ENCODE peak calls at places on chromosomes 2 and 18, in nine cellular contexts. I is PC-3; G is right atrium auricular region; L is upper lobe of right lung; E is prostate gland; X is IMR-90; R is psoas muscle; S is adrenal gland; V is CD8-positive, alpha-beta memory T cell. Q is an unnamed sample.

GRCh38 chr2:231337807-231338759 is 57.4 kb upstream of the B3GNT7 start:
- DNase-seq in I (no peak), G (no peak), L (no peak), E (no peak), X (no peak), R (no peak), S (no peak), V (no peak), Q (no peak)

GRCh38 chr18:79529991-79530390 is 134.3 kb downstream of the NFATC1 start:
- DNase-seq in I (no peak), G (no peak), L (peak; percentile 49), E (no peak), X (no peak), R (peak; percentile 41), S (peak; percentile 2), V (no peak), Q (no peak)

GRCh38 chr18:13713455-13714055 is 12.8 kb downstream of the FAM210A start:
- DNase-seq in I (no peak), G (no peak), L (no peak), E (no peak), X (no peak), R (no peak), S (no peak), V (no peak), Q (no peak)

GRCh38 chr2:100929142-100929541 is 72.9 kb upstream of the RPL31 start:
- DNase-seq in I (no peak), G (no peak), L (no peak), E (no peak), X (no peak), R (no peak), S (no peak), V (no peak), Q (no peak)

GRCh38 chr2:45446016-45446415 is 165.1 kb downstream of the SRBD1 start:
- DNase-seq in I (no peak), G (no peak), L (no peak), E (no peak), X (no peak), R (no peak), S (no peak), V (no peak), Q (no peak)

GRCh38 chr2:70772486-70773155 is 4.6 kb upstream of the ADD2 start:
- DNase-seq in I (no peak), G (no peak), L (no peak), E (no peak), X (no peak), R (no peak), S (no peak), V (no peak), Q (no peak)

GRCh38 chr2:85774126-85774978 is 20.6 kb downstream of the ATOH8 start:
- DNase-seq in I (no peak), G (no peak), L (no peak), E (no peak), X (no peak), R (peak; percentile 75), S (no peak), V (no peak), Q (no peak)

GRCh38 chr18:5970032-5970431 is 74.7 kb upstream of the TMEM200C start:
- DNase-seq in I (no peak), G (no peak), L (no peak), E (no peak), X (no peak), R (no peak), S (no peak), V (no peak), Q (peak; percentile 93)

GRCh38 chr2:36960005-36960675 is 6.2 kb downstream of the STRN start:
- DNase-seq in I (no peak), G (no peak), L (no peak), E (no peak), X (no peak), R (no peak), S (no peak), V (no peak), Q (no peak)

GRCh38 chr2:144445196-144445595 is 74.7 kb downstream of the ZEB2 start:
- DNase-seq in I (no peak), G (no peak), L (no peak), E (no peak), X (no peak), R (no peak), S (no peak), V (no peak), Q (no peak)

GRCh38 chr18:56516769-56517168 is 121.6 kb downstream of the TXNL1 start:
- DNase-seq in I (peak; percentile 14), G (no peak), L (no peak), E (no peak), X (peak; percentile 50), R (peak; percentile 79), S (no peak), V (no peak), Q (no peak)

GRCh38 chr2:240325654-240326031 is 109.8 kb upstream of the GPC1 start:
- DNase-seq in I (no peak), G (no peak), L (no peak), E (no peak), X (no peak), R (peak; percentile 83), S (peak; percentile 79), V (no peak), Q (no peak)

GRCh38 chr18:45588284-45588683 is 27.0 kb upstream of the SLC14A2 start:
- DNase-seq in I (no peak), G (no peak), L (no peak), E (no peak), X (peak; percentile 56), R (no peak), S (no peak), V (no peak), Q (no peak)

GRCh38 chr18:9704233-9705118 is 3.6 kb upstream of the RAB31 start:
- DNase-seq in I (no peak), G (peak; percentile 34), L (no peak), E (no peak), X (peak; percentile 21), R (no peak), S (no peak), V (no peak), Q (no peak)

GRCh38 chr2:101741775-101742520 is 44.4 kb downstream of the MAP4K4 start:
- DNase-seq in I (no peak), G (no peak), L (no peak), E (peak; percentile 24), X (no peak), R (no peak), S (no peak), V (no peak), Q (no peak)

GRCh38 chr18:79950440-79951341 is 762 bp downstream of the SLC66A2 start:
- DNase-seq in I (peak; percentile 31), G (no peak), L (peak; percentile 85), E (no peak), X (peak; percentile 12), R (peak; percentile 78), S (peak; percentile 51), V (no peak), Q (peak; percentile 38)

DNA sequence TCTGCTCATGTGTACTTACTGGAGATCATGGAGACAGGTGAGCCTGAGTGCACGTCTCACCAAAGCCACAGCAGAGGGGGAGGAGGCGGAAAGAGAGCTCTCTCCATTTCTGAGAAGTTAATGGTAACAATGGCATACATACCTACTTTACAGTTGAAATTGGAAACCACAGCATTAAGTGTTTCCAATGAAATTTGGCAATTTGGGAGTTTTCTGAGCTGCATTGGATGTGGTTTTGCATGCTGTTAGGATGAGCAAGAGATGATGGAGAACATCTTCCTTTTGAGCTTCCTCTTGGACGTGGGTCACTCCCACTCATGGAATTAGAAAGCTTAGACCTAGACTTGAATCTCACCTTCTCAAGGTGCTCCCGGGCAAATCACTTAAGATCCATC is 25.5 kb upstream of the IL37 start:
- DNase-seq in I (peak; percentile 22), G (no peak), L (no peak), E (no peak), X (peak; percentile 38), R (no peak), S (no peak), V (no peak), Q (no peak)
- H3K36me3 ChIP-seq in I (no peaks in the 10 kb centered on the region), G (no peaks in the 10 kb centered on the region), L (no peaks in the 10 kb centered on the region), E (no peaks in the 10 kb centered on the region), X (no peaks in the 10 kb centered on the region), R (no peaks in the 10 kb centered on the region), S (no peaks in the 10 kb centered on the region), V (no peaks in the 10 kb centered on the region), Q (no peaks in the 10 kb centered on the region)

GRCh38 chr18:68355637-68356036 is 359.3 kb downstream of the TMX3 start:
- DNase-seq in I (no peak), G (no peak), L (no peak), E (peak; percentile 43), X (no peak), R (no peak), S (no peak), V (no peak), Q (no peak)
- H3K9me3 ChIP-seq in I (no peaks in the 10 kb centered on the region), G (no peaks in the 10 kb centered on the region), L (peaks cover 9% of the 10 kb centered on the region), E (no peaks in the 10 kb centered on the region), X (peaks cover 12% of the 10 kb centered on the region), R (no peaks in the 10 kb centered on the region), S (no peaks in the 10 kb centered on the region), V (no peaks in the 10 kb centered on the region), Q (no peaks in the 10 kb centered on the region)

DNA sequence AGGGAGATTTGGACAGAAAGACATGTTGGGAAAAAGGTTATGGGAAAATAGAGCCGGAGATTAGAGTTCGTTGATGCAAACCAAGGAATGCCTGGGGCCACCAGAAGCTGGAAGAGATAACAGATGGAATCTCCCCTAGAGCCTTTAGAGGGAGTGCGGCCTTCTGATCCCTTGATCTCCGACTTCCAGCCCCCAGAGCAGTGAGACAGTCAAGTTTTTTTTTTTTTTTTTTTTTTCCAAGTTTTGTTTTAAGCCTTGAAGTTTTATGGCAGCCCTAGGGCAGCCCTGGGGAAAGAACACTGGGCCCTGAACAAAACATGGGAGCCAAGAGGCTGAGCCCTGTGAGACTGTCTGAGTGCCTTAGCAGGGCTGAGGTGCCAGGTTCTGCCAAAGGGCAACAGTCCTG is 6.5 kb downstream of the DGKD start:
- DNase-seq in I (no peak), G (no peak), L (no peak), E (no peak), X (no peak), R (no peak), S (no peak), V (no peak), Q (no peak)
- H3K4me3 ChIP-seq in I (no peak overlapping the region), G (no peak overlapping the region), L (no peak overlapping the region), E (no peak overlapping the region), X (no peak overlapping the region), R (no peak overlapping the region), S (no peak overlapping the region), V (no peak overlapping the region), Q (no peak overlapping the region)

DNA sequence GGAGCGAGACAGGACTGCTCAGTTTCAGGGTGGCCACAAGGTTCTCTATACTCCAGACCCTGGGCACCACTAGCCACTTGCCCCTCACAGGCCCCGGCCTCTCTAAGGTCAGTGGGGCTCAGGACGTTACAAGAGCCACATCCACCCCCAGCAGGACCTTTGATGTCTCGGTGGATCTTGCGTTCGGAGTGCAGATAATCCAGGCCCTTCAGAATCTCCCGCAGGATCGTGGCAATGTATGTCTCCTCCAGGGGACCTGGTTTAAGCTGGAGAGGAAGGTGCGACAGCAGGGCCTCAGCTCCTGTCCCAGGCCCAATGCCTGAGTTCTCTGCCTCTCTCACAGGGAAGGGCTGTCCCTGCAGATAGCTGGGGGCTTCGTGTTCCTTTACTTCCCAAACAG is 8.4 kb downstream of the STK25 start:
- DNase-seq in I (no peak), G (no peak), L (no peak), E (no peak), X (no peak), R (no peak), S (no peak), V (no peak), Q (no peak)
- H3K36me3 ChIP-seq in I (no peaks in the 10 kb centered on the region), G (peaks cover 41% of the 10 kb centered on the region), L (peaks cover 54% of the 10 kb centered on the region), E (peaks cover 7% of the 10 kb centered on the region), X (peaks cover 56% of the 10 kb centered on the region), R (peaks cover 62% of the 10 kb centered on the region), S (peaks cover 47% of the 10 kb centered on the region), V (no peaks in the 10 kb centered on the region), Q (peaks cover 6% of the 10 kb centered on the region)

GRCh38 chr2:42841344-42841743 is 49.0 kb upstream of the HAAO start:
- DNase-seq in I (no peak), G (no peak), L (peak; percentile 31), E (no peak), X (no peak), R (no peak), S (no peak), V (no peak), Q (no peak)
- H3K9me3 ChIP-seq in I (no peaks in the 10 kb centered on the region), G (no peaks in the 10 kb centered on the region), L (no peaks in the 10 kb centered on the region), E (no peaks in the 10 kb centered on the region), X (no peaks in the 10 kb centered on the region), R (no peaks in the 10 kb centered on the region), S (no peaks in the 10 kb centered on the region), V (no peaks in the 10 kb centered on the region), Q (no peaks in the 10 kb centered on the region)

Q was measured in small intestine.